ENCODE peak calls at places on chromosomes 1 and 21, in ten cellular contexts. M is left lung, K is brain microvascular endothelial cell, E is AG04450, Y is mesendoderm, R is Panc1, T is keratinocyte, U is thyroid gland, S is ovary, P is SK-N-MC. Z is an unnamed sample.

GRCh38 chr1:245803666-245804037 is 648.9 kb downstream of the KIF26B start:
- DNase-seq in M (no peak), K (no peak), E (no peak), Y (no peak), R (no peak), T (no peak), U (no peak), S (no peak), P (no peak), Z (no peak)

GRCh38 chr1:183804916-183805734 is at the start of gene RGL1:
- DNase-seq in M (peak; percentile 82), K (peak; percentile 64), E (no peak), Y (peak; percentile 73), R (peak; percentile 18), T (no peak), U (peak; percentile 61), S (peak; percentile 81), P (no peak), Z (peak; percentile 69)

GRCh38 chr1:77832889-77833288 is 53.4 kb downstream of the MIGA1 start:
- DNase-seq in M (no peak), K (peak; percentile 89), E (peak; percentile 88), Y (no peak), R (no peak), T (no peak), U (no peak), S (no peak), P (no peak), Z (no peak)

GRCh38 chr1:151993734-151994496 is at the start of gene S100A10:
- DNase-seq in M (peak; percentile 90), K (no peak), E (no peak), Y (peak; percentile 90), R (no peak), T (no peak), U (peak; percentile 70), S (peak; percentile 85), P (no peak), Z (no peak)

GRCh38 chr1:182110635-182111034 is 49.1 kb upstream of the ZNF648 start:
- DNase-seq in M (no peak), K (no peak), E (no peak), Y (peak; percentile 30), R (no peak), T (no peak), U (no peak), S (no peak), P (no peak), Z (no peak)

GRCh38 chr1:33382651-33383415 is 48.1 kb downstream of the PHC2 start:
- DNase-seq in M (no peak), K (no peak), E (no peak), Y (no peak), R (no peak), T (no peak), U (no peak), S (no peak), P (no peak), Z (no peak)

GRCh38 chr1:119870917-119871486 is 25.3 kb downstream of the ADAM30 start:
- DNase-seq in M (peak; percentile 67), K (peak; percentile 83), E (peak; percentile 50), Y (peak; percentile 87), R (peak; percentile 43), T (no peak), U (peak; percentile 80), S (peak; percentile 85), P (peak; percentile 52), Z (no peak)

GRCh38 chr1:12406218-12407021 is 176.6 kb downstream of the VPS13D start:
- DNase-seq in M (no peak), K (peak; percentile 52), E (no peak), Y (peak; percentile 63), R (no peak), T (no peak), U (no peak), S (no peak), P (no peak), Z (no peak)

GRCh38 chr1:8017495-8018310 is 8.4 kb downstream of the ERRFI1 start:
- DNase-seq in M (no peak), K (no peak), E (no peak), Y (peak; percentile 80), R (no peak), T (no peak), U (peak; percentile 69), S (no peak), P (peak; percentile 76), Z (no peak)

GRCh38 chr1:232904566-232904965 is 45.8 kb upstream of the NTPCR start:
- DNase-seq in M (no peak), K (peak; percentile 64), E (peak; percentile 68), Y (peak; percentile 44), R (no peak), T (peak; percentile 23), U (peak; percentile 46), S (no peak), P (no peak), Z (peak; percentile 64)

GRCh38 chr1:119372493-119373086 is 4.0 kb downstream of the HAO2 start:
- DNase-seq in M (no peak), K (no peak), E (no peak), Y (peak; percentile 93), R (no peak), T (no peak), U (peak; percentile 21), S (no peak), P (no peak), Z (peak; percentile 43)

GRCh38 chr21:46088189-46088588 is 9.7 kb upstream of the COL6A2 start:
- DNase-seq in M (no peak), K (no peak), E (no peak), Y (no peak), R (no peak), T (no peak), U (no peak), S (no peak), P (no peak), Z (no peak)

DNA sequence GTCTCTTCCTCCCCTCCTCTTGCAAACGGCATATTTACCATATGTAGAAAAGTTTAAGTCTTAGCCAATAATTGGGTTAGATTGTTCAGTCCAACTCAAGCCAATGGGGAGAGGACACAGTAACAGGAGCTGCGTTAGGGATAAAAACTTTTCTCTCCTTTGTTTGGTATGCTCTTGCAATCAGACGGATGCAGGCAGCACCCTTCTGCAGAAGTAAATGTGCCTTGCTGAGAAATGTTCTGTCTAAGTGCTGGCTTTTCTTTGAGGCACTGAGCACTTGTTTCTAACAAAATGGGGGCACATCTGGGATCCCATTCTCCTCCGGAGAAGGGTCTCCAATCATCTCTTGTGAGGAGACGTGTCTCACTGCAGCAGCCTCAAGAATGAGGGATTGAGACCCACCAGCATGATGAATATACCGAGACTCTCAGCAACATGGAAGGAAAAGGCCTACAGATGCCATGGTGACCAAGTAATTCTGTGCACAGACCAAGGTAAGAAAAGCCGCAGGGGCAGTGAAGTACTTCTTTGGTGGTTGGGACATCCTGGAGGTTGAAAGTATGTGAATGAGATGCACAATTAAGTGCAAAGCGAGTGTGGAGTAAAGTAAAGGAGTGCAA is 20.7 kb upstream of the GNG4 start:
- DNase-seq in M (no peak), K (no peak), E (no peak), Y (no peak), R (no peak), T (no peak), U (no peak), S (no peak), P (no peak), Z (no peak)
- H3K27ac ChIP-seq in M (no peak overlapping the region), K (no peak overlapping the region), E (no peak overlapping the region), Y (no peak overlapping the region), R (no peak overlapping the region), T (no peak overlapping the region), U (no peak overlapping the region), S (no peak overlapping the region), P (no peak overlapping the region), Z (no peak overlapping the region)

DNA sequence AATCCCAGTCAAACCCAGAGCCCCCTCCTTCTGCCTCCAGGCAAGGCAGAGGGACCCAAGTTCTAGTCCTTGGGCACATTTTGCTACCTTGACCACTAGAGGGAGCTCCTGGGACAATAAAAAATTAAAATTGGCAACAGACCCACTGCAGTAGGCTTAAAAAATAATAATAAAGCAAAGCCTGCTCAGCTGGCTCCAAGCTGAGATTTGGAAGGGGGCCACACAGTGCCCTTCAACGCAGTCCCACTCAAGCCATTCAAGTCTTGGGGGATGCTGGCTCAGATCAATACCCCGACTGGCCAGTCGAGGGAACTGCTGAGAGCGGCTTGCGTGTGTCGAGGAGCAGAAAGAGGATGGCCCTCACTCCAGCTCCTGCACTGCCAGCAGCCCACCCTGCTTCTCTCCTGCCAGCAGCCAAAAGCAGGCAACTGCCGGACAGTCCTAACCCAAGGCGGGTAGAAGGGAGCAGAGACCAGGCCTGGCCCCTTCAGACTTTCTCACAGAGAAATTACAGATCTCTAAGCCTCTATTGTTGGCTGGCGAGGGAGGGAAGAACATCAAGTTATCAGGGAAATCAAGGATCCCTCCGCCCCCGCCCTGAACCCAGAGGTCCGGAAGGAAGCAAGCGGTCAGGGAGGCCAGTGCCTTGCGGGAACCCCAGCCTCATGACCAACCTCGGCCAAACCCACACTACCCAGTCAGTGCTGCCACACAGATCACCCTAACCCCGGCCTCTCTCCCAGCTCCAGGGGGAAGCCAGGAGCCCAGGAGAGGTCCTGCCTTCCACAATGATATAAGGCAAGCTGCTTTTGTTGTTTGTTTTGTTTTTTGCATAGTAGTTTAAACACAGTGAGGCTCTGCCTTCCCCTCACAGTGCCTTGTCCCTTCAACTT is 4.9 kb upstream of the ALDH4A1 start:
- DNase-seq in M (peak; percentile 66), K (peak; percentile 58), E (no peak), Y (peak; percentile 68), R (no peak), T (no peak), U (peak; percentile 41), S (peak; percentile 75), P (peak; percentile 65), Z (no peak)
- H3K27ac ChIP-seq in M (peak overlapping the region; percentile 88), K (no peak overlapping the region), E (peak overlapping the region; percentile 39), Y (no peak overlapping the region), R (peak overlapping the region; percentile 75), T (no peak overlapping the region), U (peak overlapping the region; percentile 64), S (peak overlapping the region; percentile 50), P (peak overlapping the region; percentile 67), Z (no peak overlapping the region)

DNA sequence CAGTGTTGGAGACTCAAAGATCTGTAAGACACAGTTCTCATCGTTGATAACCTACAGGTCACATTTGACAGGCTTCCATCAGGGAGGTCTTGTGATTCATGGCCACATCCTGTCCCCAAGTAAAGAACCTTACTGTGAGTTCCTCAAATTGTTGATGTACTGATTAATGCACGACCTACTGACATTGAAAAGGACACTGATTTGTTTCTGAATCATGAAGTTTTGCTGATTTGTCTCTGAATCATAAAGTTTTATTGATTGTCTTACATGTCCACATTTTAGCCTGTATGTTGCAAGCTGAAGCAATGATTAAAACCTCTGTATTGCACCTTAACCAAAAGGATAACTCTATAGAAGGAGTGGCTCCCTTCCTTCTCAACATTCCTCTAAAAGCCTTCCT is 476.3 kb upstream of the RUNX1 start:
- DNase-seq in M (no peak), K (peak; percentile 5), E (no peak), Y (no peak), R (no peak), T (peak; percentile 63), U (no peak), S (no peak), P (no peak), Z (peak; percentile 36)
- H3K27ac ChIP-seq in M (no peak overlapping the region), K (no peak overlapping the region), E (no peak overlapping the region), Y (no peak overlapping the region), R (no peak overlapping the region), T (no peak overlapping the region), U (no peak overlapping the region), S (no peak overlapping the region), P (no peak overlapping the region), Z (peak overlapping the region; percentile 93)

DNA sequence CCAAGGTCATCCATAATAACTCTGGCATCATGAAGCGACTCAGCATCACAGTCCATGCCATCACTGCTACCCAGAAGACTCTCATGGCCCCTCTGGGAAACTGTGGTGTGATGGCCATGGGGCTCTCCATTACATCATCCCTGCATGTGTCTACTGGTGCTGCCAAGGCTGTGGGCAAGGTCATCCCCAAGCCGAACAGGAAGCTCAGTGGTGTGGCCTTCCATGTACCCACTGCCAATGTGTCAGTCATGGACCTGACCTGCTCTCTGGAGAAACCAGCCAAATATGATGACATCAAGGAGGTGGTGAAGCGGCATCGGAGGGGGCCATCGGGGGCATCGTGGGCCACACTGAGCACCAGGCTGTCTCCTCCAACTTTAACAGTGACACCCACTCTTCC is 65.1 kb upstream of the ARHGAP29 start:
- DNase-seq in M (no peak), K (no peak), E (no peak), Y (no peak), R (no peak), T (no peak), U (no peak), S (no peak), P (no peak), Z (no peak)
- H3K27ac ChIP-seq in M (peak overlapping the region; percentile 76), K (no peak overlapping the region), E (no peak overlapping the region), Y (no peak overlapping the region), R (peak overlapping the region; percentile 31), T (no peak overlapping the region), U (no peak overlapping the region), S (no peak overlapping the region), P (no peak overlapping the region), Z (no peak overlapping the region)

Z was measured in epithelial cell of prostate.